ENCODE peak calls at places on chromosomes 2 and 18, in seven cellular contexts. One of them, this sample, is unnamed.
A peak's percentile ranks its signal among the peaks of the same experiment; 100 is the strongest.

GRCh38 chr2:62831729-62832128 is 126.2 kb downstream of the EHBP1 start:
- DNase-seq in mesothelial cell of epicardium: no peak
- DNase-seq in PC-3: no peak
- DNase-seq in NCI-H774: no peak
- DNase-seq in stimulated activated CD4-positive, alpha-beta T cell treated with anti-CD3 and anti-CD28 coated beads, TNF-alpha, amount 100 ng/mL, for 1 hour: no peak
- DNase-seq in pancreas: no peak
- DNase-seq in astrocyte: no peak
- DNase-seq in this sample: no peak

GRCh38 chr2:146143971-146144370 is 1624.1 kb upstream of the ZEB2 start:
- DNase-seq in mesothelial cell of epicardium: no peak
- DNase-seq in pancreas: no peak
- DNase-seq in PC-3: no peak
- DNase-seq in NCI-H774: no peak
- DNase-seq in stimulated activated CD4-positive, alpha-beta T cell treated with anti-CD3 and anti-CD28 coated beads, TNF-alpha, amount 100 ng/mL, for 1 hour: no peak
- DNase-seq in astrocyte: no peak
- DNase-seq in this sample: no peak

GRCh38 chr2:147468963-147469362 is 375.9 kb upstream of the ACVR2A start:
- DNase-seq in mesothelial cell of epicardium: no peak
- DNase-seq in pancreas: no peak
- DNase-seq in astrocyte: no peak
- DNase-seq in stimulated activated CD4-positive, alpha-beta T cell treated with anti-CD3 and anti-CD28 coated beads, TNF-alpha, amount 100 ng/mL, for 1 hour: no peak
- DNase-seq in NCI-H774: no peak
- DNase-seq in PC-3: no peak
- DNase-seq in this sample: no peak

GRCh38 chr2:120236791-120237190 is 13.6 kb upstream of the TMEM185B start:
- DNase-seq in mesothelial cell of epicardium: no peak
- DNase-seq in pancreas: no peak
- DNase-seq in stimulated activated CD4-positive, alpha-beta T cell treated with anti-CD3 and anti-CD28 coated beads, TNF-alpha, amount 100 ng/mL, for 1 hour: no peak
- DNase-seq in NCI-H774: no peak
- DNase-seq in astrocyte: no peak
- DNase-seq in PC-3: no peak
- DNase-seq in this sample: no peak

GRCh38 chr2:149487189-149487588 is 100.4 kb downstream of the MMADHC start:
- DNase-seq in NCI-H774: no peak
- DNase-seq in mesothelial cell of epicardium: no peak
- DNase-seq in pancreas: no peak
- DNase-seq in stimulated activated CD4-positive, alpha-beta T cell treated with anti-CD3 and anti-CD28 coated beads, TNF-alpha, amount 100 ng/mL, for 1 hour: no peak
- DNase-seq in astrocyte: no peak
- DNase-seq in PC-3: peak; percentile 6
- DNase-seq in this sample: no peak

GRCh38 chr2:56117764-56118163 is 66.0 kb upstream of the CCDC85A start:
- DNase-seq in astrocyte: no peak
- DNase-seq in pancreas: no peak
- DNase-seq in NCI-H774: no peak
- DNase-seq in PC-3: no peak
- DNase-seq in stimulated activated CD4-positive, alpha-beta T cell treated with anti-CD3 and anti-CD28 coated beads, TNF-alpha, amount 100 ng/mL, for 1 hour: no peak
- DNase-seq in mesothelial cell of epicardium: no peak
- DNase-seq in this sample: no peak

GRCh38 chr18:8177330-8178016 is 431.8 kb upstream of the RAB12 start:
- DNase-seq in NCI-H774: no peak
- DNase-seq in mesothelial cell of epicardium: no peak
- DNase-seq in astrocyte: peak; percentile 74
- DNase-seq in stimulated activated CD4-positive, alpha-beta T cell treated with anti-CD3 and anti-CD28 coated beads, TNF-alpha, amount 100 ng/mL, for 1 hour: no peak
- DNase-seq in PC-3: peak; percentile 20
- DNase-seq in pancreas: peak; percentile 42
- DNase-seq in this sample: no peak

GRCh38 chr2:168138911-168139310 is 108.5 kb downstream of the STK39 start:
- DNase-seq in mesothelial cell of epicardium: no peak
- DNase-seq in PC-3: no peak
- DNase-seq in stimulated activated CD4-positive, alpha-beta T cell treated with anti-CD3 and anti-CD28 coated beads, TNF-alpha, amount 100 ng/mL, for 1 hour: no peak
- DNase-seq in NCI-H774: peak; percentile 11
- DNase-seq in astrocyte: no peak
- DNase-seq in pancreas: no peak
- DNase-seq in this sample: no peak

GRCh38 chr2:36459725-36460137 is 104.2 kb downstream of the CRIM1 start:
- DNase-seq in mesothelial cell of epicardium: no peak
- DNase-seq in astrocyte: peak; percentile 54
- DNase-seq in pancreas: peak; percentile 17
- DNase-seq in PC-3: peak; percentile 81
- DNase-seq in NCI-H774: peak; percentile 6
- DNase-seq in stimulated activated CD4-positive, alpha-beta T cell treated with anti-CD3 and anti-CD28 coated beads, TNF-alpha, amount 100 ng/mL, for 1 hour: no peak
- DNase-seq in this sample: no peak

GRCh38 chr18:75854174-75854573 is 426.7 kb upstream of the SMIM21 start:
- DNase-seq in stimulated activated CD4-positive, alpha-beta T cell treated with anti-CD3 and anti-CD28 coated beads, TNF-alpha, amount 100 ng/mL, for 1 hour: no peak
- DNase-seq in NCI-H774: no peak
- DNase-seq in PC-3: peak; percentile 20
- DNase-seq in astrocyte: no peak
- DNase-seq in mesothelial cell of epicardium: no peak
- DNase-seq in pancreas: no peak
- DNase-seq in this sample: no peak

GRCh38 chr2:64797881-64798590 is 144.3 kb upstream of the SERTAD2 start:
- DNase-seq in astrocyte: peak; percentile 88
- DNase-seq in PC-3: peak; percentile 97
- DNase-seq in NCI-H774: peak; percentile 24
- DNase-seq in pancreas: peak; percentile 17
- DNase-seq in mesothelial cell of epicardium: no peak
- DNase-seq in stimulated activated CD4-positive, alpha-beta T cell treated with anti-CD3 and anti-CD28 coated beads, TNF-alpha, amount 100 ng/mL, for 1 hour: no peak
- DNase-seq in this sample: no peak

GRCh38 chr18:48342125-48342524 is 67.1 kb downstream of the ZBTB7C start:
- DNase-seq in mesothelial cell of epicardium: no peak
- DNase-seq in pancreas: no peak
- DNase-seq in PC-3: no peak
- DNase-seq in NCI-H774: no peak
- DNase-seq in stimulated activated CD4-positive, alpha-beta T cell treated with anti-CD3 and anti-CD28 coated beads, TNF-alpha, amount 100 ng/mL, for 1 hour: no peak
- DNase-seq in astrocyte: no peak
- DNase-seq in this sample: no peak